ENCODE peak calls at places on chromosomes 3 and 15, in four cellular contexts. L is fibroblast of mammary gland, W is stomach, Z is cardiac fibroblast. H is an unnamed sample.
A peak's percentile ranks its signal among the peaks of the same experiment; 100 is the strongest.

GRCh38 chr15:90836296-90836871 is 32.0 kb upstream of the FURIN start:
- DNase-seq in L (peak; percentile 79), W (no peak), Z (peak; percentile 73), H (peak; percentile 96)

GRCh38 chr3:42780892-42781700 is 8.0 kb upstream of the CCDC13 start:
- DNase-seq in L (peak; percentile 93), W (no peak), Z (peak; percentile 92), H (peak; percentile 83)

GRCh38 chr3:31790516-31791148 is 190.4 kb downstream of the OSBPL10 start:
- DNase-seq in L (no peak), W (no peak), Z (no peak), H (no peak)

GRCh38 chr3:50347187-50347813 is 1.8 kb upstream of the ZMYND10 start:
- DNase-seq in L (peak; percentile 75), W (peak; percentile 77), Z (peak; percentile 83), H (peak; percentile 72)

GRCh38 chr15:44710236-44711088 is 661 bp downstream of the PATL2 start:
- DNase-seq in L (peak; percentile 48), W (peak; percentile 43), Z (peak; percentile 45), H (peak; percentile 50)

GRCh38 chr3:10449436-10449835 is 56.0 kb downstream of the ATP2B2 start:
- DNase-seq in L (no peak), W (no peak), Z (no peak), H (no peak)

GRCh38 chr15:58762731-58763130 is 8.4 kb upstream of the MINDY2 start:
- DNase-seq in L (no peak), W (no peak), Z (no peak), H (no peak)

GRCh38 chr15:95742836-95743235 is 587.7 kb upstream of the NR2F2 start:
- DNase-seq in L (peak; percentile 14), W (no peak), Z (peak; percentile 38), H (no peak)

GRCh38 chr3:37189109-37189508 is 14.7 kb upstream of the LRRFIP2 start:
- DNase-seq in L (no peak), W (no peak), Z (no peak), H (no peak)

GRCh38 chr3:129428020-129428381 is 435 bp downstream of the EFCAB12 start:
- DNase-seq in L (no peak), W (no peak), Z (no peak), H (no peak)

GRCh38 chr3:48982016-48982415 is 8.0 kb upstream of the P4HTM start:
- DNase-seq in L (no peak), W (no peak), Z (no peak), H (no peak)

GRCh38 chr15:48076454-48076853 is 44.3 kb upstream of the SLC24A5 start:
- DNase-seq in L (no peak), W (no peak), Z (no peak), H (peak; percentile 87)

GRCh38 chr3:60064210-60065178 is 1014.7 kb upstream of the CFAP20DC start:
- DNase-seq in L (peak; percentile 19), W (no peak), Z (peak; percentile 10), H (peak; percentile 58)

GRCh38 chr3:71521940-71522876 is 61.3 kb downstream of the FOXP1 start:
- DNase-seq in L (no peak), W (no peak), Z (no peak), H (no peak)

GRCh38 chr3:133851266-133851906 is 44.3 kb downstream of the RAB6B start:
- DNase-seq in L (no peak), W (no peak), Z (no peak), H (no peak)

GRCh38 chr3:22979581-22979980 is 223.5 kb upstream of the UBE2E2 start:
- DNase-seq in L (no peak), W (no peak), Z (no peak), H (no peak)

GRCh38 chr3:172259726-172260248 is 188.5 kb downstream of the GHSR start:
- DNase-seq in L (no peak), W (no peak), Z (no peak), H (no peak)

GRCh38 chr3:64039273-64039672 is 16.0 kb upstream of the PSMD6 start:
- DNase-seq in L (no peak), W (no peak), Z (no peak), H (no peak)

GRCh38 chr3:49872801-49873281 is 3.1 kb upstream of the CAMKV start:
- DNase-seq in L (no peak), W (no peak), Z (no peak), H (no peak)

GRCh38 chr15:95995375-95996168 is 334.9 kb upstream of the NR2F2 start:
- DNase-seq in L (peak; percentile 41), W (no peak), Z (peak; percentile 45), H (no peak)

GRCh38 chr3:50111757-50112156 is 23.0 kb downstream of the RBM5 start:
- DNase-seq in L (no peak), W (no peak), Z (no peak), H (no peak)

GRCh38 chr15:66923438-66923881 is 141.9 kb upstream of the SMAD3 start:
- DNase-seq in L (no peak), W (peak; percentile 40), Z (no peak), H (no peak)

GRCh38 chr3:167346171-167346570 is 33.9 kb downstream of the ZBBX start:
- DNase-seq in L (no peak), W (no peak), Z (no peak), H (no peak)

GRCh38 chr15:38540516-38540915 is 24.1 kb downstream of the RASGRP1 start:
- DNase-seq in L (no peak), W (no peak), Z (no peak), H (no peak)

GRCh38 chr15:41774873-41775417 is 661 bp downstream of the MAPKBP1 start:
- DNase-seq in L (no peak), W (no peak), Z (no peak), H (no peak)

GRCh38 chr15:41773729-41774061 is 589 bp upstream of the MAPKBP1 start:
- DNase-seq in L (no peak), W (no peak), Z (no peak), H (no peak)

GRCh38 chr15:41772720-41773331 is 1.5 kb upstream of the MAPKBP1 start:
- DNase-seq in L (peak; percentile 78), W (peak; percentile 59), Z (peak; percentile 83), H (peak; percentile 82)

GRCh38 chr15:41774062-41774872 is at the start of gene MAPKBP1:
- DNase-seq in L (peak; percentile 97), W (peak; percentile 98), Z (peak; percentile 98), H (peak; percentile 99)

GRCh38 chr15:41773332-41773728 is 954 bp upstream of the MAPKBP1 start:
- DNase-seq in L (no peak), W (no peak), Z (no peak), H (no peak)
- H3K4me3 ChIP-seq in L (peak overlapping the region; percentile 85), W (peak overlapping the region; percentile 77), Z (peak overlapping the region; percentile 65), H (peak overlapping the region; percentile 82)

GRCh38 chr3:5799421-5799820 is 611.9 kb downstream of the EDEM1 start:
- DNase-seq in L (no peak), W (no peak), Z (no peak), H (no peak)
- TF ChIP-seq CTCF in L (no peak), W (no peak), Z (no peak), H (no peak)

GRCh38 chr3:127819656-127820055 is 2.7 kb downstream of the MGLL start:
- DNase-seq in L (no peak), W (no peak), Z (no peak), H (no peak)
- H3K4me3 ChIP-seq in L (no peak overlapping the region), W (no peak overlapping the region), Z (no peak overlapping the region), H (no peak overlapping the region)

GRCh38 chr3:136189043-136189442 is 7.1 kb downstream of the MSL2 start:
- DNase-seq in L (no peak), W (no peak), Z (no peak), H (no peak)
- TF ChIP-seq CTCF in L (no peak), W (no peak), Z (no peak), H (no peak)

GRCh38 chr3:179942560-179943075 is 94.1 kb downstream of the PEX5L start:
- DNase-seq in L (no peak), W (no peak), Z (no peak), H (no peak)
- H3K4me3 ChIP-seq in L (peak overlapping the region; percentile 32), W (no peak overlapping the region), Z (peak overlapping the region; percentile 26), H (peak overlapping the region; percentile 36)

DNA sequence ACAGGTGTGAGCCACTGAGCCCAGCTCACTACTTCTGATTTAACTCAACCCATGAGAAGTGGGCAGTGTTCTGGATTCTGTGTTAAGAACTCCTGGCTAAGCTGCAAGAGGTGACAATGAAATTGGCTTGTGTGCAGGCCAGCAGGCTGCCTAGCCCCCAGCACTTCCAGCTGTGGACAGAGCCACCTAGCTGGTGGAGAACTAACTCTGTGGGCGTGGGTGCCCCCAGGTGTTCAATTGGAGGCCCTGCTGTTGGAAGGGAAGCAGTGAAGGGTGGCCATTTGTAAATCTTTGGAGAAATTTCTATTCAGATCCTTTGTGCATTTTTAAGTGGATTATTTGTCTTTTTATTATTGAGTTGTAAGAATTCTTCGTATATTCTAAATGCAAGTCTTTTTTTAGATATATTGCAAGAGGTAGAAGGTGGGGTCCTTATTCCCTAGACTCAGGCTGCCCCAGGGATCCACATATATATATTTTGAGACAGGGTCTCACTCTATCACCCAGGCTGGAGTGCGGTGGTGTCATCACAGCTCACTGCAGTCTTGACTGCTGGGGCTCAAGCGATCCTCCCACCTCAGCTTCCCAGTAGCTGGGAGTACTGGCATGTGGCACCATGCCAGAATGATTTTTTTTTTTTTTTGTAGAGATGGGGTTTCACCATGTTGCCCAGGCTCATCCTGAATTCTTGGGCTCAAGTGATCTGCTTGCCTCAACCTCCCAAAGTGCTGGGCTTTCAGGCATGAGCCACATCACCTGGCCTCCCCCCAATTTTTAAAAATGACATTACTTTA is 7.2 kb upstream of the SCAMP5 start:
- DNase-seq in L (peak; percentile 30), W (peak; percentile 49), Z (peak; percentile 57), H (peak; percentile 58)
- TF ChIP-seq CTCF in L (peak; percentile 33), W (no peak), Z (peak; percentile 65), H (peak; percentile 69)

GRCh38 chr15:52651868-52652267 is 27.3 kb downstream of the ATOSA start:
- DNase-seq in L (peak; percentile 96), W (peak; percentile 42), Z (peak; percentile 96), H (peak; percentile 95)
- H3K4me3 ChIP-seq in L (peak overlapping the region; percentile 21), W (peak overlapping the region; percentile 24), Z (peak overlapping the region; percentile 49), H (peak overlapping the region; percentile 46)

GRCh38 chr15:68432665-68433064 is 702 bp upstream of the ITGA11 start:
- DNase-seq in L (no peak), W (no peak), Z (no peak), H (no peak)
- TF ChIP-seq CTCF in L (no peak), W (no peak), Z (no peak), H (no peak)

GRCh38 chr15:78104566-78105500 is 12.5 kb downstream of the SH2D7 start:
- DNase-seq in L (no peak), W (no peak), Z (no peak), H (no peak)

GRCh38 chr15:78103406-78104118 is 11.2 kb downstream of the SH2D7 start:
- DNase-seq in L (no peak), W (peak; percentile 41), Z (no peak), H (no peak)

GRCh38 chr15:78105541-78106241 is 13.3 kb downstream of the SH2D7 start:
- DNase-seq in L (peak; percentile 24), W (no peak), Z (peak; percentile 19), H (peak; percentile 39)

GRCh38 chr15:78102741-78103140 is 10.4 kb downstream of the SH2D7 start:
- DNase-seq in L (no peak), W (no peak), Z (no peak), H (no peak)

DNA sequence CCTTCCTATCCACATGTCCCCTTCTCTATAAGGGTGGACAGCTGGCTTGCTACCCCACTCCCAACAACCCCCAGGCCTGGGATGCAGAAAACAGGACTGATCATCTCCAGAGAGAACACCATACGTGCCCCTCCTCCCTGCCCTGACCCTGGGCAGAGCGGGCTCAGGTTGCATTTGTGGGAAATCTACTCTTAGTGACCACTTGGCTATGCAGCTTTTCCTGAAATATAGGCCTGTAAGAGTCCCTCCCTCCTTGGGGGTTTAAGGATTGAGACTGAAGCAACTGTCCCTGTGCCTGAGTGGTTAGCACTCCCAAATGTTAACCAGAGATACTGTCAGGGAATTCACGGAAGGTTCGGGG is 11.7 kb downstream of the SH2D7 start:
- DNase-seq in L (no peak), W (no peak), Z (no peak), H (no peak)
- H3K4me3 ChIP-seq in L (no peak overlapping the region), W (no peak overlapping the region), Z (no peak overlapping the region), H (no peak overlapping the region)

GRCh38 chr15:88834211-88834812 is 31.1 kb downstream of the ACAN start:
- DNase-seq in L (peak; percentile 33), W (peak; percentile 37), Z (peak; percentile 45), H (peak; percentile 39)
- TF ChIP-seq CTCF in L (peak; percentile 52), W (no peak), Z (peak; percentile 67), H (peak; percentile 74)

H was measured in fibroblast of villous mesenchyme.